ENCODE peak calls at places on chromosomes 5 and 9, in six cellular contexts. V is fibroblast of the aortic adventitia, W is PC-3, G is epithelial cell of esophagus, T is colonic mucosa, F is choroid plexus epithelial cell. L is an unnamed sample.

GRCh38 chr9:99259231-99259918 is 37.3 kb downstream of the SEC61B start:
- DNase-seq in F (peak), T (peak), W (no peak), V (peak), G (peak), L (no peak)

GRCh38 chr9:126809068-126809467 is 4.2 kb downstream of the ZBTB43 start:
- DNase-seq in W (peak), F (peak), T (no peak), G (peak), V (peak), L (peak)

GRCh38 chr5:81703840-81704239 is 47.1 kb downstream of the SSBP2 start:
- DNase-seq in W (no peak), F (no peak), V (no peak), T (no peak), G (no peak), L (no peak)

GRCh38 chr9:128001411-128002298 is 20.9 kb upstream of the EEIG1 start:
- DNase-seq in G (peak), T (no peak), V (peak), F (peak), W (peak), L (peak)

GRCh38 chr5:16934669-16935068 is 1.4 kb downstream of the MYO10 start:
- DNase-seq in G (peak), F (peak), V (peak), T (no peak), W (peak), L (peak)

GRCh38 chr9:38017885-38018186 is 51.2 kb downstream of the SHB start:
- DNase-seq in G (no peak), V (no peak), F (no peak), T (no peak), W (no peak), L (no peak)

GRCh38 chr9:130542457-130543228 is 36.7 kb upstream of the FUBP3 start:
- DNase-seq in F (no peak), W (peak), G (peak), T (no peak), V (peak), L (peak)

GRCh38 chr5:73303139-73304079 is 130.4 kb downstream of the TMEM174 start:
- DNase-seq in V (no peak), G (no peak), F (peak), T (peak), W (no peak), L (no peak)

GRCh38 chr5:112757468-112758208 is 20.0 kb downstream of the APC start:
- DNase-seq in W (peak), T (no peak), G (peak), F (peak), V (peak), L (peak)

GRCh38 chr5:124655943-124656459 is 90.4 kb downstream of the ZNF608 start:
- DNase-seq in V (peak), T (peak), G (peak), F (peak), W (peak), L (peak)

GRCh38 chr5:132422720-132423442 is 53.4 kb downstream of the SLC22A5 start:
- DNase-seq in F (peak), G (peak), V (peak), W (peak), T (peak), L (no peak)

GRCh38 chr9:116628706-116629105 is 58.4 kb upstream of the TRIM32 start:
- DNase-seq in W (no peak), V (no peak), G (no peak), F (peak), T (no peak), L (no peak)

GRCh38 chr5:90134892-90135291 is 274.7 kb downstream of the CETN3 start:
- DNase-seq in W (peak), F (peak), G (peak), V (peak), T (peak), L (no peak)

GRCh38 chr5:78758169-78758839 is 109.7 kb upstream of the LHFPL2 start:
- DNase-seq in V (peak), G (no peak), T (no peak), F (peak), W (no peak), L (no peak)

GRCh38 chr9:104983491-104983890 is 55.5 kb upstream of the ABCA1 start:
- DNase-seq in W (no peak), V (no peak), T (no peak), G (no peak), F (no peak), L (no peak)

GRCh38 chr9:104984541-104984940 is 56.6 kb upstream of the ABCA1 start:
- DNase-seq in W (no peak), F (no peak), G (no peak), T (no peak), V (no peak), L (no peak)

GRCh38 chr9:104984994-104985393 is 57.0 kb upstream of the ABCA1 start:
- DNase-seq in T (no peak), W (no peak), G (no peak), V (no peak), F (no peak), L (no peak)

GRCh38 chr9:104982543-104982942 is 54.6 kb upstream of the ABCA1 start:
- DNase-seq in G (no peak), T (no peak), F (no peak), V (no peak), W (no peak), L (no peak)

GRCh38 chr9:104984121-104984520 is 56.2 kb upstream of the ABCA1 start:
- DNase-seq in F (no peak), V (no peak), G (no peak), T (no peak), W (no peak), L (no peak)
- TF ChIP-seq CTCF in F (no peak), V (no peak), G (no peak), T (no peak), W (no peak), L (no peak)

GRCh38 chr9:15423328-15423985 is 781 bp downstream of the SNAPC3 start:
- DNase-seq in F (peak), V (peak), G (peak), W (peak), T (peak), L (peak)
- TF ChIP-seq CTCF in F (peak), V (peak), G (peak), W (peak), T (no peak), L (peak)

GRCh38 chr9:134456740-134457315 is 130.6 kb downstream of the RXRA start:
- DNase-seq in F (no peak), T (no peak), W (no peak), G (no peak), V (no peak), L (no peak)
- TF ChIP-seq CTCF in F (no peak), T (no peak), W (no peak), G (no peak), V (no peak), L (no peak)

GRCh38 chr5:2752059-2752874 is 790 bp upstream of the IRX2 start:
- DNase-seq in V (peak), F (no peak), W (peak), T (no peak), G (peak), L (peak)
- TF ChIP-seq CTCF in V (no peak), F (no peak), W (no peak), T (no peak), G (no peak), L (no peak)

L was measured in MCF 10A.